ENCODE peak calls at places on chromosomes 16 and 17, in five cellular contexts. U is small intestine, S is IMR-90, I is ovary, Z is HCT116. M is an unnamed sample.
A peak's percentile ranks its signal among the peaks of the same experiment; 100 is the strongest.

GRCh38 chr17:2705263-2705662 is 6.3 kb downstream of the CLUH start:
- DNase-seq in S (peak; percentile 84), I (no peak), Z (no peak), U (no peak), M (no peak)

GRCh38 chr17:54903375-54903774 is 2.7 kb downstream of the TOM1L1 start:
- DNase-seq in I (peak; percentile 27), Z (no peak), S (no peak), U (peak; percentile 87), M (peak; percentile 89)

GRCh38 chr17:45863857-45864654 is 19.4 kb downstream of the SPPL2C start:
- DNase-seq in S (no peak), U (no peak), Z (no peak), I (no peak), M (no peak)

GRCh38 chr17:77492446-77493237 is 351.9 kb downstream of the SEC14L1 start:
- DNase-seq in I (peak; percentile 21), U (no peak), Z (no peak), S (no peak), M (peak; percentile 51)

GRCh38 chr17:6070280-6070894 is at the start of gene WSCD1:
- DNase-seq in S (no peak), U (peak; percentile 29), Z (no peak), I (no peak), M (no peak)

GRCh38 chr17:42182927-42183734 is 2.1 kb downstream of the HCRT start:
- DNase-seq in Z (no peak), S (peak; percentile 60), I (no peak), U (peak; percentile 82), M (no peak)

GRCh38 chr16:65745201-65745600 is 621.3 kb upstream of the CDH5 start:
- DNase-seq in S (no peak), I (no peak), U (no peak), Z (no peak), M (no peak)

GRCh38 chr17:18173740-18174139 is 9.9 kb upstream of the ALKBH5 start:
- DNase-seq in U (no peak), S (no peak), Z (no peak), I (no peak), M (peak; percentile 80)

GRCh38 chr17:8649157-8650118 is 18.9 kb upstream of the MYH10 start:
- DNase-seq in Z (no peak), S (peak; percentile 95), U (no peak), I (no peak), M (no peak)

GRCh38 chr16:78284957-78285434 is 185.5 kb downstream of the WWOX start:
- DNase-seq in Z (no peak), I (no peak), U (peak; percentile 84), S (no peak), M (peak; percentile 73)

GRCh38 chr17:1588781-1589585 is 26.4 kb upstream of the PITPNA start:
- DNase-seq in U (no peak), Z (no peak), I (no peak), S (no peak), M (no peak)

GRCh38 chr17:69882281-69882680 is 192.7 kb upstream of the KCNJ16 start:
- DNase-seq in S (peak; percentile 12), U (no peak), Z (no peak), I (no peak), M (no peak)

GRCh38 chr17:35539659-35540026 is 2.2 kb upstream of the SLFN12L start:
- DNase-seq in S (no peak), I (no peak), Z (no peak), U (no peak), M (no peak)

GRCh38 chr17:33125552-33125950 is 133.9 kb downstream of the SPACA3 start:
- DNase-seq in U (no peak), I (no peak), Z (no peak), S (no peak), M (no peak)

GRCh38 chr16:35881654-35882053 is 2422.2 kb downstream of the TP53TG3F start:
- DNase-seq in I (no peak), Z (no peak), S (no peak), U (no peak), M (no peak)
- H3K9me3 ChIP-seq in I (no peaks in the 10 kb centered on the region), Z (no peaks in the 10 kb centered on the region), S (peaks cover 13% of the 10 kb centered on the region), U (no peaks in the 10 kb centered on the region), M (no peaks in the 10 kb centered on the region)

GRCh38 chr16:86156155-86156554 is 257.2 kb downstream of the IRF8 start:
- DNase-seq in Z (no peak), S (no peak), I (no peak), U (no peak), M (no peak)
- H3K4me1 ChIP-seq in Z (peaks cover 13% of the 10 kb centered on the region), S (peaks cover 16% of the 10 kb centered on the region), I (no peaks in the 10 kb centered on the region), U (no peaks in the 10 kb centered on the region), M (no peaks in the 10 kb centered on the region)

DNA sequence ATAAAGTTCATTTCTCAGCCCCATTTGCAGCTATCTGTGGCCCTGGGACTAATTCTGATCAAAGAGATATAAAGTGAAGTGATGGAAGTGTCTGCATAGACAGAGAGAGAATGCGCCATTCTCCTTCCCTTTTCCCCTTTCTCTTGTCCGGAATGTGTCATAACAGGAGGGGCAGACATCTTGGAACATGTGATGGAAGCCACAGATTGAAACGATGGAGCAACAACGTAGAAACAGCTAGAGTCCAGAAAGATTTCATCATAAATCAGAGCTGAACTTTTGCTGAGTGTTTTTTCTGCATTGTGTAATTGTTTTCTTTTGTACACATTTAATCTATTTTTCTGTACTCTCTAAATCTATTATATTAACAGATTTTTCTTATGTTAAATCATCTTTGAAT is 11.3 kb downstream of the ASGR1 start:
- DNase-seq in Z (no peak), S (no peak), U (no peak), I (no peak), M (peak; percentile 64)
- H3K27ac ChIP-seq in Z (no peak overlapping the region), S (no peak overlapping the region), U (no peak overlapping the region), I (no peak overlapping the region), M (peak overlapping the region; percentile 66)

GRCh38 chr16:35574454-35575431 is 2115.3 kb downstream of the TP53TG3F start:
- DNase-seq in U (no peak), S (no peak), Z (no peak), I (no peak), M (no peak)

GRCh38 chr16:35572186-35572585 is 2112.8 kb downstream of the TP53TG3F start:
- DNase-seq in Z (no peak), I (no peak), S (no peak), U (no peak), M (no peak)

GRCh38 chr16:35574011-35574410 is 2114.6 kb downstream of the TP53TG3F start:
- DNase-seq in S (no peak), I (no peak), Z (no peak), U (no peak), M (no peak)

GRCh38 chr16:35573407-35573806 is 2114.0 kb downstream of the TP53TG3F start:
- DNase-seq in S (no peak), Z (no peak), I (no peak), U (no peak), M (no peak)

DNA sequence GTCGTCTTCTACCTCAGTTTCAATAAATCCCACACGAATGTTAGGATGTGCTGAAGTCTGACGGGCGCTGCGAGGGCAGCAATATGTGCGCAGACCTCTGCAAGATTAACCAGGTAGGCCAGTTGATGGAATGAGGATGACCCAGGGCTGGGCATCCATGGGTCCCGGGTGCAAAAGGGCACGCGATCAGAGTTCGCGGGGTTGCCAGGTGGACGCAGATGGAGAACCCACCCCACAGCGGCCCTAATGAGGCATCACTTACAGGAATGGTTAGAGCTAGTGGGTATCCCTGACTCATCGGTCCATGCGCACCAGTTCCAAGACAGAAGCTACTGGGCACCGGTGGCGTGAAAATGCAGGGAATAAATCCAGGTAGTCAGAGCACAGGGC is 2116.0 kb downstream of the TP53TG3F start:
- DNase-seq in I (no peak), U (no peak), Z (no peak), S (no peak), M (no peak)
- H3K9me3 ChIP-seq in I (no peaks in the 10 kb centered on the region), U (peaks cover 3% of the 10 kb centered on the region), Z (no peaks in the 10 kb centered on the region), S (peaks cover 30% of the 10 kb centered on the region), M (no peaks in the 10 kb centered on the region)

DNA sequence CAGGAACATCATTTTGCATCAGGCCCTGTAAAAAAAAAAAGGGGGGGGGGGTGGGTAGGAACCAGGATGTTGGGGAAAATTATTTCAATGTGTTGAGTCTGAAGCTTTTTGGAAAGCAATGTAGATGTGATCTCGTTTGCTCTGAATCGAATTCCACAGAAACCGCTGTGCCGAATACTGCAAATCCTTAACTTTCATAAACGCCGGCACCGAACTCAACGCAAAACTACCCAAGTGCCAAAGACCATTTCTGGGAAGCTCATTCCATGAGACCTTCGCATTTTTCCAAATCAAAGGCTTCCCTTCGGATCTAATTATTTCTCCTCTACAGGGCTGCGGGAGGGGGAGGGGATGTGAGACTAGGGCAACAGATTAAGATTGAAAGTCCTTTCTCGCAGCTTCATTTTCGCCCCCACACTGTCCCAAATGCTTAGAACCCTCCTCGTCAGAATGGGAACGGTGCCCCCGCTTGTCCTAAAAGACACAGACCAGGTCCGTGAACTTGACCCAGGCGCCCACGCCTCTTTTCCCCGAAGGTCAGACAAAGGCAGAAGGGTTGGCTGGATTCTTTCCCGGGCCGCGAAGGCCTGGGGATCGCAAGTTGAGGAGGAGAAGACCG is 4.0 kb downstream of the PRAC1 start:
- DNase-seq in U (no peak), Z (no peak), S (no peak), I (no peak), M (no peak)
- H3K4me1 ChIP-seq in U (no peaks in the 10 kb centered on the region), Z (no peaks in the 10 kb centered on the region), S (no peaks in the 10 kb centered on the region), I (no peaks in the 10 kb centered on the region), M (no peaks in the 10 kb centered on the region)

GRCh38 chr16:50183316-50183715 is 30.2 kb downstream of the TENT4B start:
- DNase-seq in I (no peak), U (no peak), Z (no peak), S (peak; percentile 78), M (no peak)
- H3K27ac ChIP-seq in I (no peak overlapping the region), U (no peak overlapping the region), Z (no peak overlapping the region), S (no peak overlapping the region), M (no peak overlapping the region)

DNA sequence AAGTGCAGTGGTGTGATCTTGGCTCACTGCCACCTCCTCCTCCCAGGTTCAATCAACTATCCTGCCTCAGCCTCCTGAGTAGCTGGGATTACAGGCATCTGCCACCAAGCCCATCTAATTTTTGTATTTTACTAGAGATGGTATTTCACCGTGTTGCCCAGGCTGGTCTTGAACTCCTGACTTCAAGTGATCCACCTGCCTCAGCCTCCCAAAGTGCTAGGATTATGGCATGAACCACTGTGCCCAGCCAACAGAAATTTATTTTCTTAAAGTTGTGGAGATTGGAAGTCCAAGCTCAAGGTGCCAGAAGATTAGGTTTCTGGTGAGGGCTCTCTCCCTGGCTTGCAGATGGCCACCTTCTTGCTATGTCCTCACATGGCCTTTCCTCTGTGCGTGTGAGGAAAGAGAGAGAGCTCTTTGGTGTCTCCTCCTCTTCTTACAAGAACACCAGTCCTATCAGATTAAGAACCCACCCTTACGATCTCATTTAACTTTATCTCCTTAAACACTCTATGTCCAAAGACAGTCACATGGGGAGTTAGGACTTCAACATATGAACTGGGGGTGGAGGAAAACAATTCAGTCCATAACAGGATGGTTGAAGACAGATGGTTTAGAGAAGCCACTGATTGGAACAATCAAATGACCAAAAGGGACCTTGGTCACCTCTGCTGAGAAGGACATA is 31.8 kb downstream of the C16orf82 start:
- DNase-seq in S (no peak), I (no peak), Z (no peak), U (no peak), M (no peak)
- H3K9me3 ChIP-seq in S (no peaks in the 10 kb centered on the region), I (no peaks in the 10 kb centered on the region), Z (no peaks in the 10 kb centered on the region), U (no peaks in the 10 kb centered on the region), M (no peaks in the 10 kb centered on the region)